ENCODE peak calls at places on chromosomes 13 and 19, in ten cellular contexts. R, O, K, A, X, Y, F, Z, N and B are unnamed samples. For H3K27me3 and H3K4me1, the result is how much of the 10 kb centered on the place peaks cover.

GRCh38 chr19:13689050-13689449 is 75.3 kb upstream of the MRI1 start:
- DNase-seq in F (peak), Z (no peak), O (no peak), R (no peak), A (peak), K (no peak), X (no peak), N (no peak), Y (no peak), B (no peak)

GRCh38 chr19:28319208-28319607 is 893.7 kb downstream of the UQCRFS1 start:
- DNase-seq in Z (no peak), X (no peak), R (no peak), O (no peak), N (no peak), A (no peak), Y (no peak), K (no peak), F (no peak), B (no peak)

GRCh38 chr19:4776436-4777205 is 14.9 kb upstream of the FEM1A start:
- DNase-seq in X (no peak), Z (no peak), R (no peak), O (no peak), A (peak), Y (no peak), K (no peak), N (no peak), F (no peak), B (no peak)

GRCh38 chr19:18170714-18171255 is 2.8 kb upstream of the IFI30 start:
- DNase-seq in Z (no peak), O (peak), X (no peak), Y (no peak), F (no peak), K (no peak), R (no peak), N (no peak), A (no peak), B (no peak)

GRCh38 chr13:46556380-46556779 is 3.4 kb downstream of the LRCH1 start:
- DNase-seq in Y (no peak), R (no peak), N (no peak), F (no peak), A (no peak), X (no peak), K (no peak), O (no peak), Z (no peak), B (no peak)

GRCh38 chr13:97250560-97250959 is 28.4 kb downstream of the MBNL2 start:
- DNase-seq in O (no peak), A (no peak), N (no peak), R (no peak), Z (no peak), F (no peak), K (no peak), X (no peak), Y (no peak), B (no peak)

GRCh38 chr19:8580710-8581281 is 3.6 kb upstream of the MYO1F start:
- DNase-seq in F (peak), Z (peak), N (peak), A (peak), X (peak), K (peak), O (peak), Y (peak), R (peak), B (no peak)

GRCh38 chr19:16571689-16572331 is 405 bp downstream of the SLC35E1 start:
- DNase-seq in N (no peak), R (no peak), X (no peak), F (no peak), O (no peak), Z (no peak), Y (no peak), A (peak), K (no peak), B (no peak)

GRCh38 chr19:23762884-23763711 is 4.4 kb upstream of the ZNF681 start:
- DNase-seq in Y (peak), N (peak), K (peak), X (peak), R (peak), O (peak), Z (no peak), F (peak), A (peak), B (peak)

GRCh38 chr19:52398091-52398461 is 427 bp downstream of the ZNF528 start:
- DNase-seq in K (no peak), A (peak), X (no peak), F (peak), R (no peak), N (peak), Y (peak), O (no peak), Z (no peak), B (peak)

GRCh38 chr13:72959643-72960042 is 99.2 kb upstream of the KLF5 start:
- DNase-seq in F (no peak), N (no peak), O (no peak), Y (no peak), R (no peak), K (no peak), A (no peak), Z (no peak), X (no peak), B (peak)

GRCh38 chr19:17687141-17687856 is 855 bp downstream of the UNC13A start:
- DNase-seq in Z (no peak), A (peak), F (peak), Y (no peak), X (no peak), O (no peak), N (no peak), R (no peak), K (no peak), B (no peak)

GRCh38 chr19:17484520-17485180 is 14.3 kb downstream of the SLC27A1 start:
- DNase-seq in A (peak), R (no peak), K (no peak), Y (no peak), F (no peak), N (no peak), Z (no peak), O (no peak), X (no peak), B (no peak)

GRCh38 chr19:3658004-3658822 is 31.6 kb upstream of the CACTIN start:
- DNase-seq in Y (no peak), N (no peak), R (no peak), O (no peak), A (no peak), K (peak), X (no peak), Z (no peak), F (no peak), B (no peak)

GRCh38 chr13:83221256-83221655 is 661.0 kb downstream of the SLITRK1 start:
- DNase-seq in Y (no peak), X (no peak), F (no peak), O (no peak), A (no peak), N (no peak), Z (no peak), K (no peak), R (no peak), B (no peak)

GRCh38 chr13:38223093-38223492 is 126.6 kb upstream of the UFM1 start:
- DNase-seq in A (peak), R (no peak), Z (no peak), O (no peak), Y (no peak), X (no peak), N (no peak), K (no peak), F (peak), B (no peak)

GRCh38 chr19:19160489-19161035 is 9.5 kb downstream of the MEF2B start:
- DNase-seq in R (no peak), O (no peak), K (no peak), Z (no peak), X (no peak), F (no peak), Y (no peak), A (peak), N (no peak), B (no peak)

GRCh38 chr13:80585531-80585930 is 244.6 kb upstream of the SPRY2 start:
- DNase-seq in Y (no peak), A (peak), X (no peak), R (no peak), Z (no peak), O (no peak), F (no peak), K (no peak), N (no peak), B (no peak)

GRCh38 chr13:98083507-98083906 is 59.4 kb upstream of the FARP1 start:
- DNase-seq in X (no peak), K (no peak), N (no peak), R (no peak), A (no peak), F (no peak), O (no peak), Z (no peak), Y (no peak), B (peak)

GRCh38 chr19:52635786-52636570 is 2.2 kb downstream of the ZNF83 start:
- DNase-seq in O (no peak), K (no peak), F (no peak), Z (no peak), R (no peak), X (no peak), A (no peak), Y (no peak), N (no peak), B (no peak)

GRCh38 chr19:50722248-50723013 is 733 bp upstream of the CLEC11A start:
- DNase-seq in A (no peak), Z (no peak), F (no peak), N (no peak), R (no peak), O (no peak), K (no peak), X (no peak), Y (no peak), B (no peak)

GRCh38 chr19:50720181-50720920 is 749 bp upstream of the SHANK1 start:
- DNase-seq in R (no peak), K (no peak), A (no peak), F (no peak), Y (no peak), X (no peak), Z (no peak), O (no peak), N (no peak), B (no peak)

GRCh38 chr19:50721441-50722137 is 1.6 kb upstream of the CLEC11A start:
- DNase-seq in Y (peak), O (no peak), Z (no peak), K (no peak), F (no peak), X (no peak), N (no peak), A (no peak), R (no peak), B (no peak)

GRCh38 chr19:50719566-50719965 is at the start of gene SHANK1:
- DNase-seq in F (peak), K (no peak), N (no peak), R (no peak), Z (no peak), X (no peak), Y (no peak), A (peak), O (no peak), B (no peak)

DNA sequence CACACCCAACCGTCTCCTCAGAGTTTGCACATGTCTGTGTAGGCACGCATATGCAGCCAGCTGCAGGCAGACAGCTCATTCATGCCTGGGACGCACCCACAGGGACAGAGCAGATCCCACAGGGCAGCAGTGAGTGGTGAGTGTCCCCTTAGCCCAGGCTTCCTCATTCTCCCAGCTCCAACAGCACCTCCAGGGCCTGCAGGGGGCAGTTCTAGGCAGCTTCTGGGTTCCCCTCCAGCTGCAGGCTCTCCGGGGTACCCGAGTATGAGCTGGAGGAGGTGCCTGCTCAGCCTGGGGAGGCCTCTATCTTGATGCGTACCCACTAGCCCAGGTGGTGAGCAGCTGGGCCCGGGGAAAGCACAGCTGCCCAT is 1.3 kb upstream of the SHANK1 start:
- DNase-seq in A (no peak), Z (no peak), Y (no peak), O (no peak), N (no peak), R (no peak), K (peak), F (peak), X (no peak), B (peak)
- H3K27me3 ChIP-seq in A (half or more), Z (under half), Y (under half), O (under half), N (under half), R (half or more), K (under half), F (under half), X (under half), B (under half)

GRCh38 chr19:10753305-10753704 is 35.4 kb downstream of the DNM2 start:
- DNase-seq in O (no peak), F (peak), Y (no peak), Z (no peak), N (no peak), X (no peak), K (no peak), A (no peak), R (no peak), B (no peak)

GRCh38 chr19:10758978-10759377 is 41.1 kb downstream of the DNM2 start:
- DNase-seq in A (no peak), K (peak), Z (no peak), O (no peak), F (no peak), N (no peak), X (no peak), Y (no peak), R (no peak), B (no peak)

GRCh38 chr19:10752913-10753285 is 35.0 kb downstream of the DNM2 start:
- DNase-seq in N (no peak), A (no peak), K (no peak), F (no peak), R (no peak), Y (no peak), Z (no peak), O (no peak), X (no peak), B (no peak)

GRCh38 chr19:10756791-10757190 is 38.9 kb downstream of the DNM2 start:
- DNase-seq in O (no peak), Y (no peak), R (no peak), F (no peak), N (no peak), X (no peak), Z (no peak), K (no peak), A (no peak), B (no peak)

GRCh38 chr19:10756371-10756770 is 38.5 kb downstream of the DNM2 start:
- DNase-seq in O (no peak), A (no peak), F (no peak), Z (no peak), X (no peak), N (no peak), Y (no peak), K (peak), R (no peak), B (no peak)
- H3K4me1 ChIP-seq in O (under half), A (under half), F (under half), Z (under half), X (under half), N (under half), Y (under half), K (under half), R (half or more), B (under half)

GRCh38 chr19:35807633-35808032 is 5.0 kb downstream of the PRODH2 start:
- DNase-seq in Y (no peak), K (no peak), X (no peak), R (no peak), Z (no peak), A (no peak), F (no peak), O (no peak), N (no peak), B (no peak)
- H3K27me3 ChIP-seq in Y (under half), K (under half), X (under half), R (under half), Z (under half), A (under half), F (under half), O (under half), N (under half), B (under half)

GRCh38 chr19:7342143-7342542 is 6.6 kb upstream of the ARHGEF18 start:
- DNase-seq in F (no peak), Z (no peak), K (no peak), O (no peak), R (no peak), A (no peak), Y (no peak), X (no peak), N (no peak), B (no peak)
- H3K4me1 ChIP-seq in F (under half), Z (under half), K (under half), O (under half), R (under half), A (under half), Y (under half), X (under half), N (under half), B (under half)

GRCh38 chr19:1466018-1466460 is 13.0 kb downstream of the C19orf25 start:
- DNase-seq in R (no peak), N (no peak), O (no peak), A (no peak), F (no peak), Z (no peak), Y (no peak), K (peak), X (no peak), B (no peak)
- H3K27me3 ChIP-seq in R (half or more), N (half or more), O (under half), A (half or more), F (half or more), Z (under half), Y (under half), K (under half), X (under half), B (half or more)

GRCh38 chr19:10612515-10613119 is 12.7 kb upstream of the SLC44A2 start:
- DNase-seq in N (peak), Y (peak), R (peak), X (no peak), A (no peak), K (peak), F (no peak), O (peak), Z (peak), B (no peak)
- H3K4me1 ChIP-seq in N (under half), Y (under half), R (under half), X (under half), A (under half), K (under half), F (under half), O (half or more), Z (under half), B (under half)

GRCh38 chr19:589693-590395 is at the start of gene HCN2:
- DNase-seq in X (no peak), R (no peak), Z (no peak), F (no peak), K (no peak), N (no peak), O (no peak), A (no peak), Y (no peak), B (no peak)
- H3K27me3 ChIP-seq in X (half or more), R (half or more), Z (under half), F (half or more), K (under half), N (under half), O (under half), A (under half), Y (under half), B (under half)

DNA sequence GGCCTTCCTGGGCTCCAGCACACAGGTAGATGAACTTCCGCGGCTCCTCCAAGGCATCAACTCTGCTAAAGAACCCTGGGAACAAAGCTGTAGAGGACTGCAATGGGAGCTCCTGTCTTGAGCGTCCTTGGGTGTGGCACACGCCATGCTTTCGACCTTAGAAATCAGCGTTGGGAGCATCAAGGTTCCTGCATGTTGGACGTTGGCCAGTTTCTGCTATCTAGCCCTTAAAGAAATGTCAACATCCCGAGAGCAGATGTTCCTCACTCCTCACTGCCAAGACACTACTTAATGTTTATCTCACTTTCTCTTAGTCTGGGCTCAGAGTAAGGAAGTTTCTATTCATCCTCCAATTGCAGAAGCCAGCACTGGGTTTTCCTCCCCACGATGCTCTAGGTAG is 70.6 kb upstream of the MEDAG start:
- DNase-seq in K (no peak), F (no peak), Z (no peak), Y (no peak), X (no peak), R (no peak), N (peak), O (no peak), A (no peak), B (no peak)
- H3K4me1 ChIP-seq in K (under half), F (under half), Z (under half), Y (under half), X (under half), R (under half), N (under half), O (under half), A (under half), B (under half)

DNA sequence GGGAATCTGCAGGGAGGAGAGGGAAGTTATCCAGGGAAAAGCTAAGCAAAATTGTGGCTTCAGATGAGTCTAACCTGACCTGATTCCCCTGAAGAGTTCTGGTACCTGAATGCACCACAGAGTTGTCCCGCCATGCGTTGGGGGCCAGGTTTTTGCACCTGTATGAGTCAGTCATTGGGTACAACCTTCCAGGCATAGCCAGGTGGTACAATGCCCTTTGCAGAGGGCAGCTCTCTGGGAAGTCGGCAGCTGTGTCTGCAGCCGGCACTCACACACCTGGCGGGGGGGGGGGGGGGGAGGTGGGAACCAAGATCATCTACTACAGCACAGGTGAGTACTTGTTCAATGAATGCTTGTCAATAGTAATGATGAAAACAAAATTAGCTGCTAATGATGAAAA is 52.5 kb upstream of the GTF3A start:
- DNase-seq in O (no peak), Y (no peak), R (no peak), Z (no peak), A (no peak), F (no peak), N (no peak), X (no peak), K (no peak), B (no peak)
- H3K27me3 ChIP-seq in O (under half), Y (under half), R (half or more), Z (under half), A (under half), F (under half), N (under half), X (under half), K (under half), B (under half)

GRCh38 chr13:99721606-99722384 is 220.5 kb downstream of the TM9SF2 start:
- DNase-seq in F (no peak), K (no peak), Z (no peak), A (no peak), X (no peak), N (no peak), Y (no peak), O (no peak), R (peak), B (no peak)

GRCh38 chr13:99722419-99722818 is 221.1 kb downstream of the TM9SF2 start:
- DNase-seq in Z (no peak), Y (no peak), O (no peak), X (no peak), N (no peak), R (no peak), A (no peak), F (no peak), K (no peak), B (no peak)

GRCh38 chr13:99723847-99724246 is 222.6 kb downstream of the TM9SF2 start:
- DNase-seq in Y (no peak), O (no peak), A (no peak), K (no peak), R (no peak), Z (no peak), N (no peak), F (no peak), X (no peak), B (no peak)

GRCh38 chr13:99724633-99725517 is 223.6 kb downstream of the TM9SF2 start:
- DNase-seq in X (no peak), Z (no peak), F (no peak), O (no peak), Y (no peak), N (no peak), R (no peak), K (no peak), A (no peak), B (no peak)

DNA sequence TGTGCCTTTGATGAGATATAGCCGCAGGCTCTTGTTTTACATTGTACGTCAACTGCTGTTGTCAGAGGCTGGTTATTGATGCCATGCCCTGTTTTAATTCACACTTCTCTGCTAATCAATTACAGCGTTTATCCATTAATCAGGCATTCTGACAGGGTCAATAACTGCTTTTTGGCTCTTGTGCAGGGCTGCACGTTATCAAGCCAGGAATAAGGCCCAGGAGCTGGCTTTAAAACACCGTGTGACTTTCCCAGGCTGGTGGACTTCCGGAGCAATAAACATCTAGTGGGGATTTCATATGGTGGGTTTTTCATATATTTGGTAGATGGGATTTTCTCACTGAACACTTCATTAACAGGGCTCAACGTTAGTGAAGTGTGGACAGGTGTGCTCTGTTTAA is 221.7 kb downstream of the TM9SF2 start:
- DNase-seq in A (no peak), R (peak), F (no peak), K (no peak), N (no peak), Z (no peak), O (no peak), X (no peak), Y (no peak), B (no peak)
- H3K4me1 ChIP-seq in A (half or more), R (under half), F (under half), K (under half), N (under half), Z (under half), O (under half), X (under half), Y (under half), B (under half)